ENCODE peak calls at places on chromosomes 3 and 15, in six cellular contexts. O, E, A, F, K and P are unnamed samples.

GRCh38 chr15:78061963-78062427 is 15.5 kb downstream of the TBC1D2B start:
- DNase-seq in F (peak), O (no peak), E (peak), K (no peak), A (no peak), P (no peak)

GRCh38 chr3:100810671-100811070 is 101.4 kb downstream of the TFG start:
- DNase-seq in A (no peak), O (no peak), K (no peak), E (no peak), F (no peak), P (no peak)

GRCh38 chr3:25820372-25820771 is 30.5 kb downstream of the OXSM start:
- DNase-seq in O (no peak), F (peak), K (no peak), A (no peak), E (no peak), P (no peak)

GRCh38 chr3:3800685-3801509 is 1.7 kb downstream of the LRRN1 start:
- DNase-seq in O (no peak), A (peak), E (no peak), F (no peak), K (peak), P (no peak)

GRCh38 chr15:80563372-80563997 is 131.6 kb upstream of the ABHD17C start:
- DNase-seq in O (no peak), K (no peak), F (no peak), E (no peak), A (no peak), P (no peak)

GRCh38 chr15:58566029-58566428 is 134.2 kb downstream of the LIPC start:
- DNase-seq in E (no peak), K (no peak), A (no peak), O (no peak), F (no peak), P (no peak)

GRCh38 chr3:157311633-157312365 is 124.9 kb upstream of the PTX3 start:
- DNase-seq in F (no peak), K (no peak), E (no peak), A (no peak), O (no peak), P (no peak)

GRCh38 chr3:192108820-192109219 is 618.5 kb downstream of the FGF12 start:
- DNase-seq in O (no peak), F (no peak), E (no peak), K (no peak), A (no peak), P (no peak)

GRCh38 chr3:196227086-196227485 is 10.8 kb downstream of the SLC51A start:
- DNase-seq in A (no peak), K (no peak), O (no peak), F (no peak), E (no peak), P (no peak)

GRCh38 chr15:64699767-64700388 is 75.5 kb downstream of the RBPMS2 start:
- DNase-seq in O (no peak), K (peak), E (no peak), F (no peak), A (peak), P (no peak)

GRCh38 chr15:66911131-66911700 is 154.2 kb upstream of the SMAD3 start:
- DNase-seq in O (no peak), E (no peak), A (no peak), K (no peak), F (no peak), P (no peak)

GRCh38 chr3:127612966-127613365 is 14.8 kb downstream of the MCM2 start:
- DNase-seq in E (no peak), F (no peak), K (no peak), O (no peak), A (no peak), P (no peak)

GRCh38 chr3:20280257-20280656 is 94.3 kb upstream of the SGO1 start:
- DNase-seq in O (no peak), F (no peak), K (no peak), E (no peak), A (no peak), P (no peak)

GRCh38 chr3:198019115-198019514 is 59.1 kb downstream of the LMLN start:
- DNase-seq in A (no peak), K (no peak), O (no peak), E (no peak), F (no peak), P (no peak)

GRCh38 chr15:91694131-91694828 is 159.2 kb upstream of the SLCO3A1 start:
- DNase-seq in O (no peak), A (peak), F (no peak), K (peak), E (no peak), P (no peak)

DNA sequence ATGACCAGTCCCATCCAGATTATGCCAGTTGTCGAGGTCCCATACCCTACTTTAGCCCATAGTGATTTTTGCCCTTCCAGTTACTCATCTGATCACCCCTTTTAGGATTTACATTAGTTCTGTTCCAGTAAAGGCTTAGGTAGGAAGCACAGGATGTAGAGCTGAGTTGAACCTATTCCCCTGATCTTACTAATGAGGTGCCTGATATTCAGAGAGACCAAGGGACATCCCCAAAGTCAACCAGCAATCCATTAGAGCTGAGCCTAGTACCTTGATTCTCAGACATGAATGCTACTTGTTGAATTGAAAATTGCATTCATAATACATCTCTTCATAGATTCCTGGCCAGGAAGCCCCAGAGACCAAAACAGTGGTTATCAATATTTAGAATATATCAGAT is 24.7 kb downstream of the CTDSPL start:
- DNase-seq in E (no peak), F (no peak), A (no peak), O (no peak), K (no peak), P (no peak)
- H3K27ac ChIP-seq in E (no peak), F (no peak), A (no peak), O (no peak), K (no peak), P (peak)

DNA sequence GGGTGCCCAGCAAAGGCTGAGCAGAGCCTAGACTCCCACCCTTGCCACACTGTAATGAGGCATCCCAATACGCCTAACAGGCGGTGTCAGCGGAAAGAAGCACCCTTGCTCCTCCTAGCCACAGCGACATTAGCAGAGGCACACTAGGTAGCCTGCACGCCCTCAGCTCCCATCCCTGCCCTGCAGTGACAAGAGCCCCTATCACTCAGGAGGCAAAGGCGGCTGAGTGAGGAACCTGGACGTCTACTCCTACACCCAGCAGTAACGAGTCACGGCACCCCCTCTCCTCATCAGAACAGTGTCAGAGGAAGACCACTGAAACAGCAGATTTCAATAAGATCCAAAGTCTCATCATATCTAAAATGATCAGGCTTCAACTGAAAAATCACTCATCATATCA is 12.0 kb upstream of the MAP6D1 start:
- DNase-seq in A (no peak), K (no peak), O (no peak), E (no peak), F (no peak), P (no peak)
- H3K27ac ChIP-seq in A (no peak), K (no peak), O (no peak), E (no peak), F (no peak), P (no peak)

DNA sequence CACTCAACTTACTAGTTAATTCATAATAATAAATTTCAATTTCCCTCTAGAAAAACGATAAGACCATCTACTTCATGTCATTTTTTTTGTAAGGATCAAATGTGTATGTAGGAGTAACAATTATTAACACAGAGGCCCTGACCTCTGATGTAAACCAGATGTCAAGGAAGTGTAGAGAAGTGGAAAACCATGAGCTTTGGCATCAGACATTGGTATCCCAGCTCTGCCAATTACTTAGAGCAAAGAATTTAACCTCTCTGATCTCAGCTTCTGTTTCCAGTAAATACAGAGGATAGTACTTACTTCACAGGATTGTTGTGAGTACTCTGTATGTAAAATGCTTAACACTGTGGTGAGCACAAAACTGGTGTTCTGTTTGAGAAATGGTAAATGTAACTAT is 17.5 kb downstream of the AQR start:
- DNase-seq in K (no peak), A (no peak), O (no peak), F (no peak), E (no peak), P (no peak)
- H3K27ac ChIP-seq in K (no peak), A (no peak), O (no peak), F (no peak), E (no peak), P (no peak)

GRCh38 chr3:105375750-105376511 is 9.2 kb downstream of the ALCAM start:
- DNase-seq in K (no peak), O (no peak), E (no peak), F (no peak), A (no peak), P (no peak)
- H3K27ac ChIP-seq in K (no peak), O (no peak), E (no peak), F (no peak), A (no peak), P (no peak)

GRCh38 chr3:167749728-167750127 is 14.2 kb downstream of the SERPINI1 start:
- DNase-seq in K (no peak), A (no peak), E (no peak), O (no peak), F (no peak), P (no peak)
- H3K27ac ChIP-seq in K (no peak), A (no peak), E (no peak), O (no peak), F (no peak), P (peak)

DNA sequence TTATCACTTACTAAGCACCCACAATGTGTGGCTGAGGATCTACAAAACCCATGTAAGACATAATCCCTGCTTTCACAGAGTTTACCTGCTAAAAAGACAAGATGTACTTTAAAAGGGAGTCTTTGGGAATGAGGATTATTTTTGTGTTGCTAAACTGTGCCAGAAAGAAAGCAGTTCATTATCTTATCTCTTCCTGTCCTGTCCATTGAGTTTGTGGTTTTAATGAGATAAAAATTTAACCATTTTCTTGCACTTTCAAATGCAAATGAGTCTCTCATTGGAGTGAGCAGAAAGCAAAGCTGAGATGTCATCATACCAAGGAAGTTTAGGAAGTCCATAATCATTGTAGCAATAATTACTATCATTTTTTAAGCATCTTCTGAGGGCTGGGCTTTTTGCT is 231.2 kb upstream of the ADAMTS9 start:
- DNase-seq in A (no peak), E (no peak), F (no peak), O (no peak), K (no peak), P (no peak)
- H3K27ac ChIP-seq in A (peak), E (no peak), F (no peak), O (no peak), K (no peak), P (no peak)